ENCODE peak calls at places on chromosomes 1 and 21, in seven cellular contexts. One of them, this sample, is unnamed.

GRCh38 chr1:246682231-246682895 is 41.8 kb upstream of the SCCPDH start:
- DNase-seq in ELR: no peak
- DNase-seq in stimulated activated CD8-positive, alpha-beta memory T cell treated with anti-CD3 and anti-CD28 coated beads, Interleukin-7, amount 100 ng/mL, for 4 hours: no peak
- DNase-seq in activated CD4-positive, alpha-beta T cell treated with anti-CD3 and anti-CD28 coated beads, Interleukin-2, amount 10 ng/mL, durations not matched to agents 7 days and 5 days: no peak
- DNase-seq in choroid plexus epithelial cell: peak
- DNase-seq in GM03348: no peak
- DNase-seq in stimulated activated effector memory CD8-positive, alpha-beta T cell treated with anti-CD3 and anti-CD28 coated beads, Interleukin-12 subunit alpha, Interleukin-12 subunit beta, amount 100 ng/mL, for 72 hours: no peak
- DNase-seq in this sample: no peak

GRCh38 chr1:173193639-173194038 is 13.5 kb downstream of the TNFSF4 start:
- DNase-seq in ELR: peak
- DNase-seq in stimulated activated CD8-positive, alpha-beta memory T cell treated with anti-CD3 and anti-CD28 coated beads, Interleukin-7, amount 100 ng/mL, for 4 hours: no peak
- DNase-seq in activated CD4-positive, alpha-beta T cell treated with anti-CD3 and anti-CD28 coated beads, Interleukin-2, amount 10 ng/mL, durations not matched to agents 7 days and 5 days: no peak
- DNase-seq in choroid plexus epithelial cell: peak
- DNase-seq in GM03348: peak
- DNase-seq in stimulated activated effector memory CD8-positive, alpha-beta T cell treated with anti-CD3 and anti-CD28 coated beads, Interleukin-12 subunit alpha, Interleukin-12 subunit beta, amount 100 ng/mL, for 72 hours: no peak
- DNase-seq in this sample: peak

GRCh38 chr1:202643397-202644218 is 66.6 kb downstream of the SYT2 start:
- DNase-seq in ELR: peak
- DNase-seq in stimulated activated CD8-positive, alpha-beta memory T cell treated with anti-CD3 and anti-CD28 coated beads, Interleukin-7, amount 100 ng/mL, for 4 hours: no peak
- DNase-seq in activated CD4-positive, alpha-beta T cell treated with anti-CD3 and anti-CD28 coated beads, Interleukin-2, amount 10 ng/mL, durations not matched to agents 7 days and 5 days: no peak
- DNase-seq in choroid plexus epithelial cell: no peak
- DNase-seq in GM03348: peak
- DNase-seq in stimulated activated effector memory CD8-positive, alpha-beta T cell treated with anti-CD3 and anti-CD28 coated beads, Interleukin-12 subunit alpha, Interleukin-12 subunit beta, amount 100 ng/mL, for 72 hours: peak
- DNase-seq in this sample: no peak

GRCh38 chr1:119773711-119774241 is 5.1 kb upstream of the HMGCS2 start:
- DNase-seq in ELR: no peak
- DNase-seq in stimulated activated CD8-positive, alpha-beta memory T cell treated with anti-CD3 and anti-CD28 coated beads, Interleukin-7, amount 100 ng/mL, for 4 hours: no peak
- DNase-seq in activated CD4-positive, alpha-beta T cell treated with anti-CD3 and anti-CD28 coated beads, Interleukin-2, amount 10 ng/mL, durations not matched to agents 7 days and 5 days: no peak
- DNase-seq in choroid plexus epithelial cell: peak
- DNase-seq in GM03348: peak
- DNase-seq in stimulated activated effector memory CD8-positive, alpha-beta T cell treated with anti-CD3 and anti-CD28 coated beads, Interleukin-12 subunit alpha, Interleukin-12 subunit beta, amount 100 ng/mL, for 72 hours: no peak
- DNase-seq in this sample: peak

GRCh38 chr21:41975391-41976272 is 21.8 kb upstream of the C2CD2 start:
- DNase-seq in ELR: no peak
- DNase-seq in stimulated activated CD8-positive, alpha-beta memory T cell treated with anti-CD3 and anti-CD28 coated beads, Interleukin-7, amount 100 ng/mL, for 4 hours: no peak
- DNase-seq in activated CD4-positive, alpha-beta T cell treated with anti-CD3 and anti-CD28 coated beads, Interleukin-2, amount 10 ng/mL, durations not matched to agents 7 days and 5 days: no peak
- DNase-seq in choroid plexus epithelial cell: no peak
- DNase-seq in GM03348: no peak
- DNase-seq in stimulated activated effector memory CD8-positive, alpha-beta T cell treated with anti-CD3 and anti-CD28 coated beads, Interleukin-12 subunit alpha, Interleukin-12 subunit beta, amount 100 ng/mL, for 72 hours: no peak
- DNase-seq in this sample: no peak

GRCh38 chr1:53878492-53879105 is 11.0 kb downstream of the YIPF1 start:
- DNase-seq in ELR: peak
- DNase-seq in stimulated activated CD8-positive, alpha-beta memory T cell treated with anti-CD3 and anti-CD28 coated beads, Interleukin-7, amount 100 ng/mL, for 4 hours: no peak
- DNase-seq in activated CD4-positive, alpha-beta T cell treated with anti-CD3 and anti-CD28 coated beads, Interleukin-2, amount 10 ng/mL, durations not matched to agents 7 days and 5 days: peak
- DNase-seq in choroid plexus epithelial cell: peak
- DNase-seq in GM03348: peak
- DNase-seq in stimulated activated effector memory CD8-positive, alpha-beta T cell treated with anti-CD3 and anti-CD28 coated beads, Interleukin-12 subunit alpha, Interleukin-12 subunit beta, amount 100 ng/mL, for 72 hours: no peak
- DNase-seq in this sample: peak

GRCh38 chr1:155471891-155472290 is 90.7 kb downstream of the ASH1L start:
- DNase-seq in ELR: no peak
- DNase-seq in stimulated activated CD8-positive, alpha-beta memory T cell treated with anti-CD3 and anti-CD28 coated beads, Interleukin-7, amount 100 ng/mL, for 4 hours: no peak
- DNase-seq in activated CD4-positive, alpha-beta T cell treated with anti-CD3 and anti-CD28 coated beads, Interleukin-2, amount 10 ng/mL, durations not matched to agents 7 days and 5 days: no peak
- DNase-seq in choroid plexus epithelial cell: no peak
- DNase-seq in GM03348: no peak
- DNase-seq in stimulated activated effector memory CD8-positive, alpha-beta T cell treated with anti-CD3 and anti-CD28 coated beads, Interleukin-12 subunit alpha, Interleukin-12 subunit beta, amount 100 ng/mL, for 72 hours: no peak
- DNase-seq in this sample: no peak

GRCh38 chr1:182614796-182615451 is 10.7 kb upstream of the RGS16 start:
- DNase-seq in ELR: peak
- DNase-seq in stimulated activated CD8-positive, alpha-beta memory T cell treated with anti-CD3 and anti-CD28 coated beads, Interleukin-7, amount 100 ng/mL, for 4 hours: peak
- DNase-seq in activated CD4-positive, alpha-beta T cell treated with anti-CD3 and anti-CD28 coated beads, Interleukin-2, amount 10 ng/mL, durations not matched to agents 7 days and 5 days: peak
- DNase-seq in choroid plexus epithelial cell: peak
- DNase-seq in GM03348: peak
- DNase-seq in stimulated activated effector memory CD8-positive, alpha-beta T cell treated with anti-CD3 and anti-CD28 coated beads, Interleukin-12 subunit alpha, Interleukin-12 subunit beta, amount 100 ng/mL, for 72 hours: peak
- DNase-seq in this sample: peak

GRCh38 chr1:79133703-79134258 is 127.3 kb upstream of the ADGRL4 start:
- DNase-seq in ELR: no peak
- DNase-seq in stimulated activated CD8-positive, alpha-beta memory T cell treated with anti-CD3 and anti-CD28 coated beads, Interleukin-7, amount 100 ng/mL, for 4 hours: no peak
- DNase-seq in activated CD4-positive, alpha-beta T cell treated with anti-CD3 and anti-CD28 coated beads, Interleukin-2, amount 10 ng/mL, durations not matched to agents 7 days and 5 days: no peak
- DNase-seq in choroid plexus epithelial cell: peak
- DNase-seq in GM03348: no peak
- DNase-seq in stimulated activated effector memory CD8-positive, alpha-beta T cell treated with anti-CD3 and anti-CD28 coated beads, Interleukin-12 subunit alpha, Interleukin-12 subunit beta, amount 100 ng/mL, for 72 hours: no peak
- DNase-seq in this sample: no peak

GRCh38 chr1:157153743-157154142 is 15.5 kb upstream of the ETV3 start:
- DNase-seq in ELR: no peak
- DNase-seq in stimulated activated CD8-positive, alpha-beta memory T cell treated with anti-CD3 and anti-CD28 coated beads, Interleukin-7, amount 100 ng/mL, for 4 hours: no peak
- DNase-seq in activated CD4-positive, alpha-beta T cell treated with anti-CD3 and anti-CD28 coated beads, Interleukin-2, amount 10 ng/mL, durations not matched to agents 7 days and 5 days: no peak
- DNase-seq in choroid plexus epithelial cell: no peak
- DNase-seq in GM03348: no peak
- DNase-seq in stimulated activated effector memory CD8-positive, alpha-beta T cell treated with anti-CD3 and anti-CD28 coated beads, Interleukin-12 subunit alpha, Interleukin-12 subunit beta, amount 100 ng/mL, for 72 hours: no peak
- DNase-seq in this sample: no peak

GRCh38 chr1:43534256-43534655 is 3.6 kb downstream of the PTPRF start:
- DNase-seq in ELR: no peak
- DNase-seq in stimulated activated CD8-positive, alpha-beta memory T cell treated with anti-CD3 and anti-CD28 coated beads, Interleukin-7, amount 100 ng/mL, for 4 hours: no peak
- DNase-seq in activated CD4-positive, alpha-beta T cell treated with anti-CD3 and anti-CD28 coated beads, Interleukin-2, amount 10 ng/mL, durations not matched to agents 7 days and 5 days: no peak
- DNase-seq in choroid plexus epithelial cell: no peak
- DNase-seq in GM03348: no peak
- DNase-seq in stimulated activated effector memory CD8-positive, alpha-beta T cell treated with anti-CD3 and anti-CD28 coated beads, Interleukin-12 subunit alpha, Interleukin-12 subunit beta, amount 100 ng/mL, for 72 hours: no peak
- DNase-seq in this sample: no peak

GRCh38 chr1:64471724-64472276 is 1.9 kb downstream of the CACHD1 start:
- DNase-seq in ELR: peak
- DNase-seq in stimulated activated CD8-positive, alpha-beta memory T cell treated with anti-CD3 and anti-CD28 coated beads, Interleukin-7, amount 100 ng/mL, for 4 hours: no peak
- DNase-seq in activated CD4-positive, alpha-beta T cell treated with anti-CD3 and anti-CD28 coated beads, Interleukin-2, amount 10 ng/mL, durations not matched to agents 7 days and 5 days: no peak
- DNase-seq in choroid plexus epithelial cell: peak
- DNase-seq in GM03348: peak
- DNase-seq in stimulated activated effector memory CD8-positive, alpha-beta T cell treated with anti-CD3 and anti-CD28 coated beads, Interleukin-12 subunit alpha, Interleukin-12 subunit beta, amount 100 ng/mL, for 72 hours: no peak
- DNase-seq in this sample: peak

GRCh38 chr1:24276791-24277190 is 42.4 kb upstream of the GRHL3 start:
- DNase-seq in ELR: peak
- DNase-seq in stimulated activated CD8-positive, alpha-beta memory T cell treated with anti-CD3 and anti-CD28 coated beads, Interleukin-7, amount 100 ng/mL, for 4 hours: no peak
- DNase-seq in activated CD4-positive, alpha-beta T cell treated with anti-CD3 and anti-CD28 coated beads, Interleukin-2, amount 10 ng/mL, durations not matched to agents 7 days and 5 days: no peak
- DNase-seq in choroid plexus epithelial cell: no peak
- DNase-seq in GM03348: no peak
- DNase-seq in stimulated activated effector memory CD8-positive, alpha-beta T cell treated with anti-CD3 and anti-CD28 coated beads, Interleukin-12 subunit alpha, Interleukin-12 subunit beta, amount 100 ng/mL, for 72 hours: no peak
- DNase-seq in this sample: peak

GRCh38 chr1:109959974-109960744 is 24.4 kb upstream of the AHCYL1 start:
- DNase-seq in ELR: peak
- DNase-seq in stimulated activated CD8-positive, alpha-beta memory T cell treated with anti-CD3 and anti-CD28 coated beads, Interleukin-7, amount 100 ng/mL, for 4 hours: no peak
- DNase-seq in activated CD4-positive, alpha-beta T cell treated with anti-CD3 and anti-CD28 coated beads, Interleukin-2, amount 10 ng/mL, durations not matched to agents 7 days and 5 days: no peak
- DNase-seq in choroid plexus epithelial cell: peak
- DNase-seq in GM03348: peak
- DNase-seq in stimulated activated effector memory CD8-positive, alpha-beta T cell treated with anti-CD3 and anti-CD28 coated beads, Interleukin-12 subunit alpha, Interleukin-12 subunit beta, amount 100 ng/mL, for 72 hours: no peak
- DNase-seq in this sample: peak

GRCh38 chr1:169488157-169488556 is 2.4 kb upstream of the SLC19A2 start:
- DNase-seq in ELR: no peak
- DNase-seq in stimulated activated CD8-positive, alpha-beta memory T cell treated with anti-CD3 and anti-CD28 coated beads, Interleukin-7, amount 100 ng/mL, for 4 hours: no peak
- DNase-seq in activated CD4-positive, alpha-beta T cell treated with anti-CD3 and anti-CD28 coated beads, Interleukin-2, amount 10 ng/mL, durations not matched to agents 7 days and 5 days: no peak
- DNase-seq in choroid plexus epithelial cell: no peak
- DNase-seq in GM03348: no peak
- DNase-seq in stimulated activated effector memory CD8-positive, alpha-beta T cell treated with anti-CD3 and anti-CD28 coated beads, Interleukin-12 subunit alpha, Interleukin-12 subunit beta, amount 100 ng/mL, for 72 hours: no peak
- DNase-seq in this sample: no peak

GRCh38 chr21:42794551-42794950 is 84.8 kb downstream of the WDR4 start:
- DNase-seq in ELR: no peak
- DNase-seq in stimulated activated CD8-positive, alpha-beta memory T cell treated with anti-CD3 and anti-CD28 coated beads, Interleukin-7, amount 100 ng/mL, for 4 hours: no peak
- DNase-seq in activated CD4-positive, alpha-beta T cell treated with anti-CD3 and anti-CD28 coated beads, Interleukin-2, amount 10 ng/mL, durations not matched to agents 7 days and 5 days: no peak
- DNase-seq in choroid plexus epithelial cell: no peak
- DNase-seq in GM03348: no peak
- DNase-seq in stimulated activated effector memory CD8-positive, alpha-beta T cell treated with anti-CD3 and anti-CD28 coated beads, Interleukin-12 subunit alpha, Interleukin-12 subunit beta, amount 100 ng/mL, for 72 hours: no peak
- DNase-seq in this sample: no peak

GRCh38 chr1:218524986-218525385 is 179.8 kb downstream of the TGFB2 start:
- DNase-seq in ELR: no peak
- DNase-seq in stimulated activated CD8-positive, alpha-beta memory T cell treated with anti-CD3 and anti-CD28 coated beads, Interleukin-7, amount 100 ng/mL, for 4 hours: no peak
- DNase-seq in activated CD4-positive, alpha-beta T cell treated with anti-CD3 and anti-CD28 coated beads, Interleukin-2, amount 10 ng/mL, durations not matched to agents 7 days and 5 days: no peak
- DNase-seq in choroid plexus epithelial cell: no peak
- DNase-seq in GM03348: no peak
- DNase-seq in stimulated activated effector memory CD8-positive, alpha-beta T cell treated with anti-CD3 and anti-CD28 coated beads, Interleukin-12 subunit alpha, Interleukin-12 subunit beta, amount 100 ng/mL, for 72 hours: no peak
- DNase-seq in this sample: no peak

GRCh38 chr1:228088586-228089498 is 6.3 kb downstream of the ARF1 start:
- DNase-seq in ELR: no peak
- DNase-seq in stimulated activated CD8-positive, alpha-beta memory T cell treated with anti-CD3 and anti-CD28 coated beads, Interleukin-7, amount 100 ng/mL, for 4 hours: no peak
- DNase-seq in activated CD4-positive, alpha-beta T cell treated with anti-CD3 and anti-CD28 coated beads, Interleukin-2, amount 10 ng/mL, durations not matched to agents 7 days and 5 days: no peak
- DNase-seq in choroid plexus epithelial cell: peak
- DNase-seq in GM03348: peak
- DNase-seq in stimulated activated effector memory CD8-positive, alpha-beta T cell treated with anti-CD3 and anti-CD28 coated beads, Interleukin-12 subunit alpha, Interleukin-12 subunit beta, amount 100 ng/mL, for 72 hours: no peak
- DNase-seq in this sample: no peak

GRCh38 chr1:6352138-6352563 is 41.4 kb downstream of the ACOT7 start:
- DNase-seq in ELR: no peak
- DNase-seq in stimulated activated CD8-positive, alpha-beta memory T cell treated with anti-CD3 and anti-CD28 coated beads, Interleukin-7, amount 100 ng/mL, for 4 hours: no peak
- DNase-seq in activated CD4-positive, alpha-beta T cell treated with anti-CD3 and anti-CD28 coated beads, Interleukin-2, amount 10 ng/mL, durations not matched to agents 7 days and 5 days: no peak
- DNase-seq in choroid plexus epithelial cell: no peak
- DNase-seq in GM03348: no peak
- DNase-seq in stimulated activated effector memory CD8-positive, alpha-beta T cell treated with anti-CD3 and anti-CD28 coated beads, Interleukin-12 subunit alpha, Interleukin-12 subunit beta, amount 100 ng/mL, for 72 hours: no peak
- DNase-seq in this sample: no peak

GRCh38 chr21:16509466-16509865 is 779.7 kb downstream of the USP25 start:
- DNase-seq in ELR: no peak
- DNase-seq in stimulated activated CD8-positive, alpha-beta memory T cell treated with anti-CD3 and anti-CD28 coated beads, Interleukin-7, amount 100 ng/mL, for 4 hours: no peak
- DNase-seq in activated CD4-positive, alpha-beta T cell treated with anti-CD3 and anti-CD28 coated beads, Interleukin-2, amount 10 ng/mL, durations not matched to agents 7 days and 5 days: no peak
- DNase-seq in choroid plexus epithelial cell: peak
- DNase-seq in GM03348: peak
- DNase-seq in stimulated activated effector memory CD8-positive, alpha-beta T cell treated with anti-CD3 and anti-CD28 coated beads, Interleukin-12 subunit alpha, Interleukin-12 subunit beta, amount 100 ng/mL, for 72 hours: no peak
- DNase-seq in this sample: peak

GRCh38 chr1:6270432-6270831 is 9.5 kb upstream of the GPR153 start:
- DNase-seq in ELR: no peak
- DNase-seq in stimulated activated CD8-positive, alpha-beta memory T cell treated with anti-CD3 and anti-CD28 coated beads, Interleukin-7, amount 100 ng/mL, for 4 hours: no peak
- DNase-seq in activated CD4-positive, alpha-beta T cell treated with anti-CD3 and anti-CD28 coated beads, Interleukin-2, amount 10 ng/mL, durations not matched to agents 7 days and 5 days: no peak
- DNase-seq in choroid plexus epithelial cell: no peak
- DNase-seq in GM03348: no peak
- DNase-seq in stimulated activated effector memory CD8-positive, alpha-beta T cell treated with anti-CD3 and anti-CD28 coated beads, Interleukin-12 subunit alpha, Interleukin-12 subunit beta, amount 100 ng/mL, for 72 hours: no peak
- DNase-seq in this sample: no peak

GRCh38 chr1:108527135-108527534 is 32.8 kb upstream of the EEIG2 start:
- DNase-seq in ELR: no peak
- DNase-seq in stimulated activated CD8-positive, alpha-beta memory T cell treated with anti-CD3 and anti-CD28 coated beads, Interleukin-7, amount 100 ng/mL, for 4 hours: no peak
- DNase-seq in activated CD4-positive, alpha-beta T cell treated with anti-CD3 and anti-CD28 coated beads, Interleukin-2, amount 10 ng/mL, durations not matched to agents 7 days and 5 days: no peak
- DNase-seq in choroid plexus epithelial cell: no peak
- DNase-seq in GM03348: no peak
- DNase-seq in stimulated activated effector memory CD8-positive, alpha-beta T cell treated with anti-CD3 and anti-CD28 coated beads, Interleukin-12 subunit alpha, Interleukin-12 subunit beta, amount 100 ng/mL, for 72 hours: no peak
- DNase-seq in this sample: no peak

This sample was measured in IMR-90.